ENCODE peak calls at places on chromosomes 5 and 9, in seven cellular contexts. One of them, this sample, is unnamed.

GRCh38 chr9:20599195-20599594 is 23.1 kb downstream of the MLLT3 start:
- DNase-seq in HCT116: no peak
- DNase-seq in K562: no peak
- DNase-seq in GM12878: no peak
- DNase-seq in SK-N-SH: no peak
- DNase-seq in H1: no peak
- DNase-seq in HepG2: no peak
- DNase-seq in this sample: no peak

GRCh38 chr9:99807276-99807852 is 14.3 kb upstream of the NR4A3 start:
- DNase-seq in HCT116: no peak
- DNase-seq in K562: peak
- DNase-seq in GM12878: no peak
- DNase-seq in SK-N-SH: peak
- DNase-seq in H1: no peak
- DNase-seq in HepG2: peak
- DNase-seq in this sample: peak

GRCh38 chr5:172894767-172895166 is 60.7 kb downstream of the ERGIC1 start:
- DNase-seq in HCT116: no peak
- DNase-seq in K562: no peak
- DNase-seq in GM12878: no peak
- DNase-seq in SK-N-SH: no peak
- DNase-seq in H1: no peak
- DNase-seq in HepG2: peak
- DNase-seq in this sample: no peak

GRCh38 chr9:111298831-111299603 is 31.0 kb downstream of the OR2K2 start:
- DNase-seq in HCT116: peak
- DNase-seq in K562: peak
- DNase-seq in GM12878: peak
- DNase-seq in SK-N-SH: peak
- DNase-seq in H1: no peak
- DNase-seq in HepG2: peak
- DNase-seq in this sample: peak

GRCh38 chr9:134775552-134775951 is 105.1 kb upstream of the FCN2 start:
- DNase-seq in HCT116: no peak
- DNase-seq in K562: no peak
- DNase-seq in GM12878: no peak
- DNase-seq in SK-N-SH: no peak
- DNase-seq in H1: no peak
- DNase-seq in HepG2: no peak
- DNase-seq in this sample: no peak

GRCh38 chr5:142527664-142528295 is 158.1 kb downstream of the FGF1 start:
- DNase-seq in HCT116: no peak
- DNase-seq in K562: no peak
- DNase-seq in GM12878: no peak
- DNase-seq in SK-N-SH: no peak
- DNase-seq in H1: no peak
- DNase-seq in HepG2: no peak
- DNase-seq in this sample: no peak

GRCh38 chr5:151128817-151129216 is 28.8 kb downstream of the ANXA6 start:
- DNase-seq in HCT116: no peak
- DNase-seq in K562: no peak
- DNase-seq in GM12878: no peak
- DNase-seq in SK-N-SH: no peak
- DNase-seq in H1: no peak
- DNase-seq in HepG2: no peak
- DNase-seq in this sample: no peak

GRCh38 chr5:86981898-86982297 is 285.8 kb upstream of the RASA1 start:
- DNase-seq in HCT116: no peak
- DNase-seq in K562: no peak
- DNase-seq in GM12878: no peak
- DNase-seq in SK-N-SH: no peak
- DNase-seq in H1: no peak
- DNase-seq in HepG2: no peak
- DNase-seq in this sample: no peak

GRCh38 chr5:96259211-96259772 is 173.8 kb downstream of the PCSK1 start:
- DNase-seq in HCT116: no peak
- DNase-seq in K562: peak
- DNase-seq in GM12878: peak
- DNase-seq in SK-N-SH: no peak
- DNase-seq in H1: no peak
- DNase-seq in HepG2: peak
- DNase-seq in this sample: no peak

GRCh38 chr9:91557352-91557751 is 133.7 kb upstream of the NFIL3 start:
- DNase-seq in HCT116: no peak
- DNase-seq in K562: no peak
- DNase-seq in GM12878: no peak
- DNase-seq in SK-N-SH: no peak
- DNase-seq in H1: no peak
- DNase-seq in HepG2: no peak
- DNase-seq in this sample: no peak

GRCh38 chr9:34782372-34782771 is 72.4 kb upstream of the CCL21 start:
- DNase-seq in HCT116: no peak
- DNase-seq in K562: no peak
- DNase-seq in GM12878: no peak
- DNase-seq in SK-N-SH: no peak
- DNase-seq in H1: no peak
- DNase-seq in HepG2: no peak
- DNase-seq in this sample: no peak

GRCh38 chr5:163106098-163106497 is 331.3 kb upstream of the CCNG1 start:
- DNase-seq in HCT116: no peak
- DNase-seq in K562: no peak
- DNase-seq in GM12878: no peak
- DNase-seq in SK-N-SH: no peak
- DNase-seq in H1: no peak
- DNase-seq in HepG2: no peak
- DNase-seq in this sample: peak

GRCh38 chr5:88692979-88693932 is 189.7 kb downstream of the MEF2C start:
- DNase-seq in HCT116: no peak
- DNase-seq in K562: no peak
- DNase-seq in GM12878: no peak
- DNase-seq in SK-N-SH: no peak
- DNase-seq in H1: no peak
- DNase-seq in HepG2: no peak
- DNase-seq in this sample: no peak

GRCh38 chr9:94899464-94900221 is 173.1 kb downstream of the AOPEP start:
- DNase-seq in HCT116: no peak
- DNase-seq in K562: no peak
- DNase-seq in GM12878: no peak
- DNase-seq in SK-N-SH: no peak
- DNase-seq in H1: no peak
- DNase-seq in HepG2: peak
- DNase-seq in this sample: no peak

GRCh38 chr9:107489144-107489673 is 360 bp downstream of the KLF4 start:
- DNase-seq in HCT116: no peak
- DNase-seq in K562: no peak
- DNase-seq in GM12878: no peak
- DNase-seq in SK-N-SH: no peak
- DNase-seq in H1: no peak
- DNase-seq in HepG2: no peak
- DNase-seq in this sample: peak

GRCh38 chr9:33465596-33466564 is 7.8 kb downstream of the NOL6 start:
- DNase-seq in HCT116: no peak
- DNase-seq in K562: no peak
- DNase-seq in GM12878: no peak
- DNase-seq in SK-N-SH: peak
- DNase-seq in H1: no peak
- DNase-seq in HepG2: no peak
- DNase-seq in this sample: no peak

GRCh38 chr9:97640290-97640689 is 6.7 kb downstream of the NCBP1 start:
- DNase-seq in HCT116: no peak
- DNase-seq in K562: peak
- DNase-seq in GM12878: no peak
- DNase-seq in SK-N-SH: no peak
- DNase-seq in H1: no peak
- DNase-seq in HepG2: peak
- DNase-seq in this sample: peak

GRCh38 chr5:55997742-55998351 is 3.1 kb upstream of the IL6ST start:
- DNase-seq in HCT116: no peak
- DNase-seq in K562: peak
- DNase-seq in GM12878: no peak
- DNase-seq in SK-N-SH: no peak
- DNase-seq in H1: no peak
- DNase-seq in HepG2: no peak
- DNase-seq in this sample: no peak

GRCh38 chr5:168818586-168818985 is 239.4 kb upstream of the PANK3 start:
- DNase-seq in HCT116: no peak
- DNase-seq in K562: no peak
- DNase-seq in GM12878: no peak
- DNase-seq in SK-N-SH: no peak
- DNase-seq in H1: no peak
- DNase-seq in HepG2: no peak
- DNase-seq in this sample: no peak

GRCh38 chr5:124130807-124131206 is 615.6 kb downstream of the ZNF608 start:
- DNase-seq in HCT116: no peak
- DNase-seq in K562: no peak
- DNase-seq in GM12878: no peak
- DNase-seq in SK-N-SH: no peak
- DNase-seq in H1: no peak
- DNase-seq in HepG2: no peak
- DNase-seq in this sample: no peak

GRCh38 chr5:84718377-84718776 is 333.7 kb upstream of the EDIL3 start:
- DNase-seq in HCT116: no peak
- DNase-seq in K562: no peak
- DNase-seq in GM12878: no peak
- DNase-seq in SK-N-SH: no peak
- DNase-seq in H1: no peak
- DNase-seq in HepG2: no peak
- DNase-seq in this sample: no peak

GRCh38 chr5:84715087-84715486 is 330.4 kb upstream of the EDIL3 start:
- DNase-seq in HCT116: no peak
- DNase-seq in K562: no peak
- DNase-seq in GM12878: no peak
- DNase-seq in SK-N-SH: no peak
- DNase-seq in H1: no peak
- DNase-seq in HepG2: no peak
- DNase-seq in this sample: no peak

GRCh38 chr5:84715686-84716085 is 331.0 kb upstream of the EDIL3 start:
- DNase-seq in HCT116: no peak
- DNase-seq in K562: no peak
- DNase-seq in GM12878: no peak
- DNase-seq in SK-N-SH: no peak
- DNase-seq in H1: no peak
- DNase-seq in HepG2: no peak
- DNase-seq in this sample: no peak
- TF ChIP-seq JUND in HCT116: no peak
- TF ChIP-seq JUND in K562: no peak
- TF ChIP-seq JUND in GM12878: no peak
- TF ChIP-seq JUND in SK-N-SH: no peak
- TF ChIP-seq JUND in H1: no peak
- TF ChIP-seq JUND in HepG2: no peak
- TF ChIP-seq JUND in this sample: no peak

GRCh38 chr9:13436591-13436990 is 157.1 kb upstream of the MPDZ start:
- DNase-seq in HCT116: no peak
- DNase-seq in K562: no peak
- DNase-seq in GM12878: no peak
- DNase-seq in SK-N-SH: no peak
- DNase-seq in H1: no peak
- DNase-seq in HepG2: no peak
- DNase-seq in this sample: no peak

GRCh38 chr9:13431137-13431536 is 151.6 kb upstream of the MPDZ start:
- DNase-seq in HCT116: no peak
- DNase-seq in K562: no peak
- DNase-seq in GM12878: no peak
- DNase-seq in SK-N-SH: no peak
- DNase-seq in H1: no peak
- DNase-seq in HepG2: no peak
- DNase-seq in this sample: no peak

GRCh38 chr9:13429271-13429670 is 149.8 kb upstream of the MPDZ start:
- DNase-seq in HCT116: no peak
- DNase-seq in K562: no peak
- DNase-seq in GM12878: no peak
- DNase-seq in SK-N-SH: no peak
- DNase-seq in H1: no peak
- DNase-seq in HepG2: no peak
- DNase-seq in this sample: no peak

GRCh38 chr9:13430717-13431116 is 151.2 kb upstream of the MPDZ start:
- DNase-seq in HCT116: no peak
- DNase-seq in K562: no peak
- DNase-seq in GM12878: no peak
- DNase-seq in SK-N-SH: no peak
- DNase-seq in H1: no peak
- DNase-seq in HepG2: no peak
- DNase-seq in this sample: no peak

DNA sequence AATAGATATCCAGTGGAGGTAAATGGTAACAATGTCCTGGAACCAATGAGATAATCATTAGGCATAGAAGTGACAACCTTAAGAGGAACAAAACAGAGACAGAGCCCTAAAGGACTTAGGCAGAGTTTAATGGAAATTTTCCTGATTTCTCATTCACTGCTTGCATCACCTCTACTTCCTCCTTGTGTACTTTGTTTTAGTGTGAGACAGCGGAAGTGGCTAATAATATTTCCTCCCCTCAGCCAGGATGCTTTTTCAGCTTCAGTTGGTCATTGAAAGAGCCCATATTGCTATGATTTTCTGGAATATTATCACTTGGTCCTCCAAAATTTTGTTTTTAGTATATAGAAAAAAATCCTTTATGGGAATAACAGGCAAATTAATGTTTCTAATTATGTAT is 153.4 kb upstream of the MPDZ start:
- DNase-seq in HCT116: no peak
- DNase-seq in K562: no peak
- DNase-seq in GM12878: no peak
- DNase-seq in SK-N-SH: no peak
- DNase-seq in H1: no peak
- DNase-seq in HepG2: no peak
- DNase-seq in this sample: no peak
- TF ChIP-seq JUND in HCT116: no peak
- TF ChIP-seq JUND in K562: no peak
- TF ChIP-seq JUND in GM12878: no peak
- TF ChIP-seq JUND in SK-N-SH: no peak
- TF ChIP-seq JUND in H1: no peak
- TF ChIP-seq JUND in HepG2: no peak
- TF ChIP-seq JUND in this sample: no peak

DNA sequence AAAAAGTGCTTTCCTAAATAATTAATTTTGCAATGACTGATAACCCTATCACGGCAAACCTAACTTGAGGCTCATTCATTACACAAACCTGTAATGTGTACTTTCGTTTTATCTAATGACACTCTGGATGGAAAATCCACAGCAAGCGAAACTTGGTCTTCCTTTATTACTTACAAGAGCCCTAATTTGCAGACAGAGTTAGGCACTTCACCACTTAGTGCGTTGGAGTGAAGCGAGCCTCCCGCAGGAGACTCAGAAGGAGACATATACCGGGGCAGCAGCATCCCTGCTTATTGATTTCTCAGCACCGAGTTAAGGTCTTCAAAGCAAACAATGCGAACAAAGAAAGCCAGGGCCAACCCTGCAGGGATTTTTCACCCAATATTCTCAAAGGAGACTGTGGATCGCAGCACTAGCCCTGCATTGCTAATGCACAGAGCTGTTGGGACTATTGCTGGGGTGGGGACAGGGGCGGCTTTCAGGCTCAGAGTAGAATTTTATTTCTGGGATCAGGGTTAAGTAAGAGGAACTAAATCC is 28.6 kb downstream of the LSM11 start:
- DNase-seq in HCT116: no peak
- DNase-seq in K562: no peak
- DNase-seq in GM12878: no peak
- DNase-seq in SK-N-SH: no peak
- DNase-seq in H1: no peak
- DNase-seq in HepG2: no peak
- DNase-seq in this sample: no peak
- TF ChIP-seq JUND in HCT116: no peak
- TF ChIP-seq JUND in K562: no peak
- TF ChIP-seq JUND in GM12878: no peak
- TF ChIP-seq JUND in SK-N-SH: no peak
- TF ChIP-seq JUND in H1: no peak
- TF ChIP-seq JUND in HepG2: no peak
- TF ChIP-seq JUND in this sample: no peak

GRCh38 chr5:106587-106986 is 14.6 kb downstream of the PLEKHG4B start:
- DNase-seq in HCT116: no peak
- DNase-seq in K562: no peak
- DNase-seq in GM12878: no peak
- DNase-seq in SK-N-SH: no peak
- DNase-seq in H1: no peak
- DNase-seq in HepG2: no peak
- DNase-seq in this sample: no peak
- TF ChIP-seq JUND in HCT116: no peak
- TF ChIP-seq JUND in K562: no peak
- TF ChIP-seq JUND in GM12878: no peak
- TF ChIP-seq JUND in SK-N-SH: no peak
- TF ChIP-seq JUND in H1: no peak
- TF ChIP-seq JUND in HepG2: no peak
- TF ChIP-seq JUND in this sample: no peak